ENCODE peak calls at places on chromosomes 6 and 20, in six cellular contexts. W, H, R, V, X and E are unnamed samples.

GRCh38 chr6:140071115-140071514 is 696.7 kb upstream of the CITED2 start:
- DNase-seq in W (peak), V (peak), X (no peak), H (no peak), R (no peak), E (no peak)

GRCh38 chr20:3134151-3134550 is 25.5 kb downstream of the FASTKD5 start:
- DNase-seq in H (no peak), W (peak), V (no peak), R (no peak), X (no peak), E (no peak)

GRCh38 chr6:134414793-134415192 is 96.9 kb upstream of the SGK1 start:
- DNase-seq in H (no peak), R (no peak), X (no peak), V (no peak), W (no peak), E (no peak)

GRCh38 chr6:150599199-150600002 is at the start of gene PLEKHG1:
- DNase-seq in V (peak), H (peak), X (peak), R (peak), W (no peak), E (peak)

GRCh38 chr20:8568068-8568467 is 436.0 kb downstream of the PLCB1 start:
- DNase-seq in R (no peak), W (peak), V (no peak), H (no peak), X (no peak), E (no peak)

GRCh38 chr6:27279513-27280063 is 32.1 kb downstream of the PRSS16 start:
- DNase-seq in W (no peak), V (no peak), X (peak), H (peak), R (no peak), E (peak)

GRCh38 chr6:139497344-139497961 is 123.0 kb upstream of the CITED2 start:
- DNase-seq in R (no peak), W (no peak), H (no peak), X (no peak), V (no peak), E (no peak)

GRCh38 chr20:61056627-61057312 is 195.3 kb upstream of the CDH4 start:
- DNase-seq in X (no peak), W (no peak), R (no peak), H (no peak), V (no peak), E (no peak)

DNA sequence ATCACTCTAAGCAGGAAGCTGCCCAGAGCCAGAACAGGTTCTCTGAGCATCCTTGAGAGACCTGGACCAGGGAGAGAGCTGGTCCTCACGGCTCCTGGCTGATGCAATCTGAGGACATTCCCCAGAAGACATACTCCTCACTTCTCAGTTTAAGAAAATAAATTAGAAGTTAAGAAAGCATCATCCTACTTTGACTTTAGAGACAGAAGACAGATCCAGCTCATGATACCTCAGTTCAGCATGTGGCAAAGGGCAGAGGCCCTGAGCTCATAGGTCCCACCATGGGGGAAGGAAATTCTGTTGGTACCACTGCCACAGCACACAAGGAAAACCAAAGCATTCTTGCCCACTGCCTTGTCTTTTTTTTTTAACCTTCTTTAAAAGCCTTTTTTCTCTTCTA is 378.1 kb upstream of the JARID2 start:
- DNase-seq in R (no peak), H (no peak), V (no peak), W (no peak), X (no peak), E (no peak)
- H2BK15ac ChIP-seq in R (no peak), H (no peak), V (no peak), W (no peak), X (no peak), E (no peak)

DNA sequence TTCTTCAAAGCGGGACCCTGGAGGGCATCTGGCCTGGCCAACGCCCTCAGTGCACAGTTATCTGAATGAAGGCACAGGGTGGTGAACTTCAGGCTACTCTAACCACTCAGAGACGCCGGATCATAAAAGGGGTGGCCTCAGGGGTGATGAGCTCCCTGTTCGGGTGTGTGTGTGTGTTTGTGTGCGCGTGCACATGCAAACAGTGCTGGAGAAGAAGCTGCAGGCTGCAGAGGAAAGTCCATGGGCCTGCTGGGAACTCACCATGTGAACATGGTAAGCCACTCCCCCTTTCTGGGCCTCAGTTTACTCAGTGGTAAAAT is 42.0 kb downstream of the KIAA1755 start:
- DNase-seq in R (no peak), V (no peak), H (no peak), W (no peak), X (no peak), E (no peak)
- H2BK5ac ChIP-seq in R (no peak), V (no peak), H (no peak), W (peak), X (no peak), E (no peak)

GRCh38 chr6:168676552-168677317 is 235.8 kb downstream of the SMOC2 start:
- DNase-seq in H (peak), R (no peak), V (no peak), W (no peak), X (peak), E (peak)

GRCh38 chr6:168678177-168678576 is 237.2 kb downstream of the SMOC2 start:
- DNase-seq in V (no peak), R (no peak), H (no peak), W (no peak), X (peak), E (no peak)

GRCh38 chr6:168675933-168676551 is 235.1 kb downstream of the SMOC2 start:
- DNase-seq in V (no peak), W (no peak), R (no peak), H (no peak), X (peak), E (no peak)

GRCh38 chr6:168674595-168674994 is 233.6 kb downstream of the SMOC2 start:
- DNase-seq in H (no peak), X (no peak), V (no peak), W (no peak), R (no peak), E (no peak)

GRCh38 chr6:168675375-168675774 is 234.4 kb downstream of the SMOC2 start:
- DNase-seq in W (no peak), R (no peak), H (no peak), V (no peak), X (no peak), E (no peak)
- H4K8ac ChIP-seq in W (no peak), R (no peak), H (no peak), V (no peak), X (no peak), E (no peak)

GRCh38 chr6:77021232-77021631 is 442.1 kb downstream of the HTR1B start:
- DNase-seq in V (no peak), R (no peak), W (no peak), H (no peak), X (no peak), E (no peak)

GRCh38 chr6:77025824-77026223 is 437.5 kb downstream of the HTR1B start:
- DNase-seq in H (no peak), W (no peak), X (no peak), R (no peak), V (no peak), E (no peak)

GRCh38 chr6:77019081-77019480 is 444.2 kb downstream of the HTR1B start:
- DNase-seq in V (peak), X (no peak), R (no peak), H (no peak), W (no peak), E (no peak)

GRCh38 chr6:77017537-77017936 is 445.8 kb downstream of the HTR1B start:
- DNase-seq in H (no peak), R (no peak), X (no peak), W (no peak), V (no peak), E (no peak)

DNA sequence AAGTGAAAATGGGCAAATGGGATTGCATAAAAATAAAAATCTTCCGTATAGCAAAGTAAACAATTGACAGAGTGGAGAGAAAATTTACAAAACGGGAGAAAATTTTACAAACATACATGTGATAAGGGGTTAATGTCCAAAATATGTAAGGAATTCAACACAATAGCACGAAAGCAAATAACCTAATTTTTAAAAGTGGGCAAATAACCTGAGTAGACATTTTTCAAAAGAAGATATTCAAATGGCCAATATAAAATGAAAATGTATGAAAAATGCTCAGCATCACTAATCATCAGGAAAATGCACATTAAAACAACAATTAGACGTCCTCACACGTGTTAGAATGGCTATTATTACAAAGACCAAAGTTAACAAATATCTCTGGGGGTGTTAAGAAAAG is 441.5 kb downstream of the HTR1B start:
- DNase-seq in W (no peak), R (no peak), V (no peak), H (no peak), X (no peak), E (no peak)
- H2BK15ac ChIP-seq in W (no peak), R (no peak), V (no peak), H (no peak), X (no peak), E (no peak)